ENCODE peak calls at places on chromosomes 1 and 21, in five cellular contexts. D is breast epithelium, J is H4, T is fibroblast of the aortic adventitia, R is RPMI7951. W is an unnamed sample.

GRCh38 chr1:24966724-24967346 is 36.8 kb upstream of the RUNX3 start:
- DNase-seq in D (no peak), J (peak), T (peak), R (peak), W (no peak)

GRCh38 chr1:112743174-112744018 is 28.3 kb upstream of the PPM1J start:
- DNase-seq in D (no peak), J (no peak), T (peak), R (no peak), W (no peak)

GRCh38 chr1:114112775-114113174 is 40.9 kb downstream of the SYT6 start:
- DNase-seq in D (no peak), J (no peak), T (no peak), R (peak), W (no peak)

GRCh38 chr21:45016031-45016430 is 58.3 kb upstream of the ADARB1 start:
- DNase-seq in D (no peak), J (no peak), T (no peak), R (no peak), W (no peak)

GRCh38 chr1:20223659-20224058 is 37.3 kb upstream of the PLA2G2C start:
- DNase-seq in D (no peak), J (no peak), T (no peak), R (no peak), W (no peak)

GRCh38 chr21:8992731-8993174 is 1528.6 kb upstream of the TPTE start:
- DNase-seq in D (no peak), J (no peak), T (no peak), R (peak), W (no peak)

GRCh38 chr1:24468605-24469004 is 34.0 kb upstream of the RCAN3 start:
- DNase-seq in D (no peak), J (no peak), T (no peak), R (no peak), W (no peak)

GRCh38 chr1:236465959-236466303 is 57.9 kb upstream of the LGALS8 start:
- DNase-seq in D (no peak), J (no peak), T (no peak), R (no peak), W (no peak)

GRCh38 chr1:157781048-157781447 is 4.1 kb upstream of the FCRL2 start:
- DNase-seq in D (no peak), J (no peak), T (no peak), R (no peak), W (no peak)

GRCh38 chr1:6831368-6831767 is 46.1 kb downstream of the CAMTA1 start:
- DNase-seq in D (no peak), J (no peak), T (peak), R (no peak), W (no peak)

GRCh38 chr1:246591504-246591903 is 25.2 kb downstream of the CNST start:
- DNase-seq in D (no peak), J (no peak), T (no peak), R (no peak), W (no peak)

GRCh38 chr1:248901578-248901977 is 4.5 kb upstream of the PGBD2 start:
- DNase-seq in D (no peak), J (no peak), T (no peak), R (no peak), W (no peak)

GRCh38 chr1:221907531-221907930 is 165.6 kb upstream of the DUSP10 start:
- DNase-seq in D (no peak), J (no peak), T (peak), R (no peak), W (no peak)

GRCh38 chr1:230760360-230760827 is 13.2 kb downstream of the CAPN9 start:
- DNase-seq in D (no peak), J (no peak), T (no peak), R (no peak), W (no peak)

GRCh38 chr1:208225954-208226937 is 17.9 kb downstream of the PLXNA2 start:
- DNase-seq in D (no peak), J (no peak), T (no peak), R (no peak), W (no peak)

GRCh38 chr1:51308636-51309035 is 21.7 kb downstream of the TTC39A start:
- DNase-seq in D (no peak), J (no peak), T (no peak), R (no peak), W (no peak)

GRCh38 chr1:67312630-67313029 is 5.0 kb downstream of the IL12RB2 start:
- DNase-seq in D (no peak), J (no peak), T (no peak), R (no peak), W (no peak)

GRCh38 chr21:36693144-36694040 is 5.5 kb upstream of the SIM2 start:
- DNase-seq in D (no peak), J (no peak), T (no peak), R (no peak), W (no peak)

GRCh38 chr1:183487686-183488442 is 15.6 kb downstream of the SMG7 start:
- DNase-seq in D (no peak), J (no peak), T (no peak), R (no peak), W (no peak)

GRCh38 chr1:6011161-6011945 is 19.1 kb upstream of the NPHP4 start:
- DNase-seq in D (no peak), J (no peak), T (no peak), R (no peak), W (no peak)

GRCh38 chr1:70222716-70223235 is 1.6 kb downstream of the SRSF11 start:
- DNase-seq in D (no peak), J (no peak), T (no peak), R (no peak), W (no peak)

GRCh38 chr1:31588751-31589515 is 12.6 kb downstream of the TINAGL1 start:
- DNase-seq in D (no peak), J (no peak), T (no peak), R (no peak), W (no peak)

GRCh38 chr21:26964379-26964778 is 2.5 kb downstream of the ADAMTS5 start:
- DNase-seq in D (peak), J (no peak), T (peak), R (no peak), W (no peak)

GRCh38 chr1:5575396-5576110 is 416.7 kb downstream of the NPHP4 start:
- DNase-seq in D (no peak), J (no peak), T (no peak), R (no peak), W (no peak)

GRCh38 chr1:206941766-206942418 is 4.4 kb downstream of the PIGR start:
- DNase-seq in D (no peak), J (no peak), T (no peak), R (no peak), W (no peak)

GRCh38 chr1:228039006-228039481 is 32.2 kb downstream of the WNT3A start:
- DNase-seq in D (peak), J (no peak), T (no peak), R (no peak), W (no peak)

W was measured in COLO829.